ENCODE peak calls at places on chromosome 21, in seven cellular contexts. One of them, this sample, is unnamed.

GRCh38 chr21:14553422-14553821 is 7.3 kb upstream of the SAMSN1 start:
- DNase-seq in mesendoderm: no peak
- DNase-seq in fibroblast of lung: no peak
- DNase-seq in epithelial cell of esophagus: no peak
- DNase-seq in right cardiac atrium: no peak
- DNase-seq in Caco-2: no peak
- DNase-seq in K562: no peak
- DNase-seq in this sample: no peak

GRCh38 chr21:45601551-45601950 is 42.0 kb upstream of the PCBP3 start:
- DNase-seq in mesendoderm: no peak
- DNase-seq in Caco-2: no peak
- DNase-seq in epithelial cell of esophagus: no peak
- DNase-seq in right cardiac atrium: no peak
- DNase-seq in K562: no peak
- DNase-seq in fibroblast of lung: no peak
- DNase-seq in this sample: peak

GRCh38 chr21:45823100-45823681 is 158.4 kb upstream of the COL6A1 start:
- DNase-seq in K562: no peak
- DNase-seq in mesendoderm: no peak
- DNase-seq in epithelial cell of esophagus: no peak
- DNase-seq in right cardiac atrium: no peak
- DNase-seq in Caco-2: no peak
- DNase-seq in fibroblast of lung: no peak
- DNase-seq in this sample: no peak

GRCh38 chr21:35044770-35045538 is 4.1 kb downstream of the RUNX1 start:
- DNase-seq in Caco-2: no peak
- DNase-seq in right cardiac atrium: no peak
- DNase-seq in K562: no peak
- DNase-seq in mesendoderm: no peak
- DNase-seq in epithelial cell of esophagus: no peak
- DNase-seq in fibroblast of lung: no peak
- DNase-seq in this sample: no peak

GRCh38 chr21:38768385-38769071 is 37.2 kb upstream of the ETS2 start:
- DNase-seq in epithelial cell of esophagus: peak
- DNase-seq in right cardiac atrium: no peak
- DNase-seq in Caco-2: no peak
- DNase-seq in fibroblast of lung: peak
- DNase-seq in K562: no peak
- DNase-seq in mesendoderm: no peak
- DNase-seq in this sample: no peak

GRCh38 chr21:17585875-17586450 is 26.7 kb downstream of the BTG3 start:
- DNase-seq in K562: peak
- DNase-seq in mesendoderm: peak
- DNase-seq in fibroblast of lung: peak
- DNase-seq in Caco-2: peak
- DNase-seq in epithelial cell of esophagus: peak
- DNase-seq in right cardiac atrium: no peak
- DNase-seq in this sample: no peak

GRCh38 chr21:35023396-35024070 is 25.6 kb downstream of the RUNX1 start:
- DNase-seq in right cardiac atrium: no peak
- DNase-seq in epithelial cell of esophagus: no peak
- DNase-seq in mesendoderm: no peak
- DNase-seq in fibroblast of lung: no peak
- DNase-seq in K562: no peak
- DNase-seq in Caco-2: no peak
- DNase-seq in this sample: no peak

GRCh38 chr21:14766241-14766640 is 220.1 kb upstream of the SAMSN1 start:
- DNase-seq in mesendoderm: peak
- DNase-seq in fibroblast of lung: no peak
- DNase-seq in Caco-2: no peak
- DNase-seq in K562: no peak
- DNase-seq in right cardiac atrium: no peak
- DNase-seq in epithelial cell of esophagus: no peak
- DNase-seq in this sample: peak

GRCh38 chr21:45615145-45615711 is 28.3 kb upstream of the PCBP3 start:
- DNase-seq in right cardiac atrium: no peak
- DNase-seq in K562: no peak
- DNase-seq in mesendoderm: no peak
- DNase-seq in Caco-2: peak
- DNase-seq in fibroblast of lung: peak
- DNase-seq in epithelial cell of esophagus: no peak
- DNase-seq in this sample: peak

GRCh38 chr21:36171741-36172331 is 15.2 kb downstream of the DOP1B start:
- DNase-seq in Caco-2: no peak
- DNase-seq in K562: no peak
- DNase-seq in mesendoderm: peak
- DNase-seq in right cardiac atrium: peak
- DNase-seq in fibroblast of lung: no peak
- DNase-seq in epithelial cell of esophagus: no peak
- DNase-seq in this sample: no peak

GRCh38 chr21:45880097-45881068 is 101.2 kb upstream of the COL6A1 start:
- DNase-seq in Caco-2: peak
- DNase-seq in epithelial cell of esophagus: peak
- DNase-seq in K562: peak
- DNase-seq in fibroblast of lung: peak
- DNase-seq in right cardiac atrium: peak
- DNase-seq in mesendoderm: peak
- DNase-seq in this sample: peak

GRCh38 chr21:30227128-30227527 is 11.2 kb upstream of the CLDN8 start:
- DNase-seq in right cardiac atrium: no peak
- DNase-seq in Caco-2: no peak
- DNase-seq in fibroblast of lung: no peak
- DNase-seq in mesendoderm: no peak
- DNase-seq in epithelial cell of esophagus: no peak
- DNase-seq in K562: no peak
- DNase-seq in this sample: no peak

GRCh38 chr21:32768530-32768929 is 3.0 kb downstream of the PAXBP1 start:
- DNase-seq in Caco-2: no peak
- DNase-seq in fibroblast of lung: peak
- DNase-seq in right cardiac atrium: no peak
- DNase-seq in epithelial cell of esophagus: no peak
- DNase-seq in K562: no peak
- DNase-seq in mesendoderm: no peak
- DNase-seq in this sample: no peak

GRCh38 chr21:40300300-40300699 is 433.1 kb downstream of the PCP4 start:
- DNase-seq in Caco-2: no peak
- DNase-seq in fibroblast of lung: no peak
- DNase-seq in mesendoderm: peak
- DNase-seq in right cardiac atrium: no peak
- DNase-seq in K562: no peak
- DNase-seq in epithelial cell of esophagus: no peak
- DNase-seq in this sample: no peak

GRCh38 chr21:45157932-45158331 is 83.6 kb downstream of the ADARB1 start:
- DNase-seq in K562: no peak
- DNase-seq in Caco-2: no peak
- DNase-seq in right cardiac atrium: no peak
- DNase-seq in epithelial cell of esophagus: no peak
- DNase-seq in fibroblast of lung: no peak
- DNase-seq in mesendoderm: no peak
- DNase-seq in this sample: no peak

GRCh38 chr21:39932335-39932734 is 65.1 kb downstream of the PCP4 start:
- DNase-seq in Caco-2: no peak
- DNase-seq in mesendoderm: no peak
- DNase-seq in fibroblast of lung: no peak
- DNase-seq in epithelial cell of esophagus: no peak
- DNase-seq in right cardiac atrium: no peak
- DNase-seq in K562: no peak
- DNase-seq in this sample: no peak

GRCh38 chr21:45818276-45818903 is 163.2 kb upstream of the COL6A1 start:
- DNase-seq in right cardiac atrium: no peak
- DNase-seq in fibroblast of lung: peak
- DNase-seq in K562: peak
- DNase-seq in mesendoderm: peak
- DNase-seq in Caco-2: no peak
- DNase-seq in epithelial cell of esophagus: peak
- DNase-seq in this sample: no peak

GRCh38 chr21:35336534-35336933 is 287.4 kb upstream of the RUNX1 start:
- DNase-seq in right cardiac atrium: no peak
- DNase-seq in epithelial cell of esophagus: no peak
- DNase-seq in mesendoderm: no peak
- DNase-seq in fibroblast of lung: no peak
- DNase-seq in K562: peak
- DNase-seq in Caco-2: no peak
- DNase-seq in this sample: no peak

GRCh38 chr21:25541042-25541441 is 66.2 kb downstream of the MRPL39 start:
- DNase-seq in K562: no peak
- DNase-seq in mesendoderm: no peak
- DNase-seq in Caco-2: no peak
- DNase-seq in epithelial cell of esophagus: no peak
- DNase-seq in right cardiac atrium: no peak
- DNase-seq in fibroblast of lung: no peak
- DNase-seq in this sample: no peak

GRCh38 chr21:17674106-17674505 is 61.4 kb upstream of the BTG3 start:
- DNase-seq in epithelial cell of esophagus: no peak
- DNase-seq in fibroblast of lung: no peak
- DNase-seq in right cardiac atrium: no peak
- DNase-seq in Caco-2: no peak
- DNase-seq in mesendoderm: no peak
- DNase-seq in K562: no peak
- DNase-seq in this sample: no peak

GRCh38 chr21:45478115-45478801 is 64.0 kb downstream of the SLC19A1 start:
- DNase-seq in Caco-2: peak
- DNase-seq in K562: peak
- DNase-seq in epithelial cell of esophagus: peak
- DNase-seq in right cardiac atrium: peak
- DNase-seq in fibroblast of lung: peak
- DNase-seq in mesendoderm: peak
- DNase-seq in this sample: no peak

GRCh38 chr21:35206141-35207125 is 157.3 kb upstream of the RUNX1 start:
- DNase-seq in fibroblast of lung: peak
- DNase-seq in right cardiac atrium: no peak
- DNase-seq in epithelial cell of esophagus: peak
- DNase-seq in K562: peak
- DNase-seq in mesendoderm: peak
- DNase-seq in Caco-2: no peak
- DNase-seq in this sample: peak

GRCh38 chr21:28900481-28900880 is 92.2 kb downstream of the LTN1 start:
- DNase-seq in Caco-2: no peak
- DNase-seq in mesendoderm: no peak
- DNase-seq in fibroblast of lung: no peak
- DNase-seq in right cardiac atrium: no peak
- DNase-seq in epithelial cell of esophagus: no peak
- DNase-seq in K562: no peak
- DNase-seq in this sample: no peak

GRCh38 chr21:35053356-35054096 is 4.4 kb upstream of the RUNX1 start:
- DNase-seq in epithelial cell of esophagus: no peak
- DNase-seq in fibroblast of lung: peak
- DNase-seq in right cardiac atrium: no peak
- DNase-seq in K562: no peak
- DNase-seq in mesendoderm: no peak
- DNase-seq in Caco-2: no peak
- DNase-seq in this sample: no peak

GRCh38 chr21:26753822-26754221 is 91.4 kb downstream of the ADAMTS1 start:
- DNase-seq in Caco-2: no peak
- DNase-seq in epithelial cell of esophagus: no peak
- DNase-seq in K562: no peak
- DNase-seq in fibroblast of lung: no peak
- DNase-seq in right cardiac atrium: no peak
- DNase-seq in mesendoderm: peak
- DNase-seq in this sample: no peak

GRCh38 chr21:34554227-34554626 is 42.2 kb upstream of the KCNE1 start:
- DNase-seq in right cardiac atrium: no peak
- DNase-seq in K562: no peak
- DNase-seq in fibroblast of lung: no peak
- DNase-seq in Caco-2: no peak
- DNase-seq in epithelial cell of esophagus: no peak
- DNase-seq in mesendoderm: no peak
- DNase-seq in this sample: no peak

GRCh38 chr21:31282095-31282709 is 61.9 kb downstream of the TIAM1 start:
- DNase-seq in fibroblast of lung: peak
- DNase-seq in right cardiac atrium: peak
- DNase-seq in mesendoderm: no peak
- DNase-seq in K562: peak
- DNase-seq in Caco-2: no peak
- DNase-seq in epithelial cell of esophagus: peak
- DNase-seq in this sample: no peak
- H3K4me3 ChIP-seq in fibroblast of lung: no peak
- H3K4me3 ChIP-seq in right cardiac atrium: no peak
- H3K4me3 ChIP-seq in mesendoderm: no peak
- H3K4me3 ChIP-seq in K562: no peak
- H3K4me3 ChIP-seq in Caco-2: no peak
- H3K4me3 ChIP-seq in epithelial cell of esophagus: no peak
- H3K4me3 ChIP-seq in this sample: no peak

GRCh38 chr21:41317458-41317857 is 857 bp downstream of the FAM3B start:
- DNase-seq in mesendoderm: no peak
- DNase-seq in epithelial cell of esophagus: no peak
- DNase-seq in Caco-2: no peak
- DNase-seq in K562: no peak
- DNase-seq in fibroblast of lung: no peak
- DNase-seq in right cardiac atrium: no peak
- DNase-seq in this sample: no peak

GRCh38 chr21:41315726-41316125 is 875 bp upstream of the FAM3B start:
- DNase-seq in right cardiac atrium: no peak
- DNase-seq in fibroblast of lung: no peak
- DNase-seq in mesendoderm: no peak
- DNase-seq in epithelial cell of esophagus: no peak
- DNase-seq in K562: no peak
- DNase-seq in Caco-2: no peak
- DNase-seq in this sample: no peak

GRCh38 chr21:41318218-41318617 is 1.6 kb downstream of the FAM3B start:
- DNase-seq in Caco-2: no peak
- DNase-seq in mesendoderm: no peak
- DNase-seq in K562: no peak
- DNase-seq in fibroblast of lung: no peak
- DNase-seq in epithelial cell of esophagus: no peak
- DNase-seq in right cardiac atrium: no peak
- DNase-seq in this sample: no peak

GRCh38 chr21:41316200-41316599 is 401 bp upstream of the FAM3B start:
- DNase-seq in K562: no peak
- DNase-seq in mesendoderm: no peak
- DNase-seq in epithelial cell of esophagus: no peak
- DNase-seq in Caco-2: no peak
- DNase-seq in fibroblast of lung: no peak
- DNase-seq in right cardiac atrium: no peak
- DNase-seq in this sample: no peak

GRCh38 chr21:41316641-41317392 is at the start of gene FAM3B:
- DNase-seq in fibroblast of lung: no peak
- DNase-seq in epithelial cell of esophagus: no peak
- DNase-seq in mesendoderm: peak
- DNase-seq in right cardiac atrium: no peak
- DNase-seq in Caco-2: peak
- DNase-seq in K562: no peak
- DNase-seq in this sample: peak
- H3K4me3 ChIP-seq in fibroblast of lung: no peak
- H3K4me3 ChIP-seq in epithelial cell of esophagus: no peak
- H3K4me3 ChIP-seq in mesendoderm: peak
- H3K4me3 ChIP-seq in right cardiac atrium: peak
- H3K4me3 ChIP-seq in Caco-2: peak
- H3K4me3 ChIP-seq in K562: no peak
- H3K4me3 ChIP-seq in this sample: peak

GRCh38 chr21:16304700-16305099 is 574.9 kb downstream of the USP25 start:
- DNase-seq in right cardiac atrium: no peak
- DNase-seq in epithelial cell of esophagus: no peak
- DNase-seq in Caco-2: no peak
- DNase-seq in fibroblast of lung: no peak
- DNase-seq in K562: no peak
- DNase-seq in mesendoderm: no peak
- DNase-seq in this sample: no peak
- H3K4me3 ChIP-seq in right cardiac atrium: peak
- H3K4me3 ChIP-seq in epithelial cell of esophagus: no peak
- H3K4me3 ChIP-seq in Caco-2: no peak
- H3K4me3 ChIP-seq in fibroblast of lung: no peak
- H3K4me3 ChIP-seq in K562: no peak
- H3K4me3 ChIP-seq in mesendoderm: no peak
- H3K4me3 ChIP-seq in this sample: no peak

GRCh38 chr21:44063151-44063912 is 43.9 kb upstream of the PWP2 start:
- DNase-seq in K562: no peak
- DNase-seq in fibroblast of lung: no peak
- DNase-seq in right cardiac atrium: no peak
- DNase-seq in epithelial cell of esophagus: no peak
- DNase-seq in mesendoderm: no peak
- DNase-seq in Caco-2: no peak
- DNase-seq in this sample: no peak
- H3K4me3 ChIP-seq in K562: no peak
- H3K4me3 ChIP-seq in fibroblast of lung: no peak
- H3K4me3 ChIP-seq in right cardiac atrium: no peak
- H3K4me3 ChIP-seq in epithelial cell of esophagus: no peak
- H3K4me3 ChIP-seq in mesendoderm: no peak
- H3K4me3 ChIP-seq in Caco-2: no peak
- H3K4me3 ChIP-seq in this sample: no peak

This sample was measured in kidney.